ENCODE peak calls at places on chromosomes 6 and 20, in nine cellular contexts. H, N, M, X, L, U, I, P and G are unnamed samples.

GRCh38 chr6:3654898-3655297 is 96.6 kb downstream of the PXDC1 start:
- DNase-seq in X (no peak), P (no peak), N (no peak), M (no peak), H (no peak), L (no peak), I (no peak), U (no peak), G (no peak)

GRCh38 chr6:35042041-35042440 is 99.1 kb downstream of the TCP11 start:
- DNase-seq in M (no peak), I (no peak), X (no peak), N (no peak), L (no peak), U (no peak), P (no peak), H (no peak), G (no peak)

GRCh38 chr6:134175532-134176282 is 123.3 kb upstream of the SLC2A12 start:
- DNase-seq in M (peak), H (peak), P (peak), N (peak), X (peak), L (peak), U (peak), I (peak), G (peak)

GRCh38 chr6:137870744-137871247 is 3.7 kb downstream of the TNFAIP3 start:
- DNase-seq in H (no peak), M (no peak), P (peak), N (no peak), L (no peak), U (no peak), I (no peak), X (no peak), G (no peak)

GRCh38 chr6:79984261-79984660 is 20.2 kb upstream of the TTK start:
- DNase-seq in M (no peak), H (no peak), P (no peak), X (no peak), U (no peak), L (no peak), I (no peak), N (no peak), G (no peak)

GRCh38 chr20:58225490-58226200 is 2.8 kb downstream of the ANKRD60 start:
- DNase-seq in U (no peak), P (no peak), N (no peak), L (no peak), I (no peak), M (no peak), X (no peak), H (no peak), G (no peak)

GRCh38 chr20:33995053-33995816 is 1.5 kb downstream of the RALY start:
- DNase-seq in L (no peak), H (no peak), X (no peak), I (no peak), P (no peak), U (no peak), N (no peak), M (no peak), G (no peak)

GRCh38 chr6:49551126-49551865 is 828 bp downstream of the C6orf141 start:
- DNase-seq in N (no peak), M (no peak), U (no peak), L (no peak), H (no peak), X (no peak), I (peak), P (peak), G (no peak)

GRCh38 chr6:125142614-125143013 is 11.0 kb upstream of the TPD52L1 start:
- DNase-seq in X (no peak), H (no peak), I (no peak), P (no peak), M (no peak), U (no peak), L (no peak), N (no peak), G (no peak)

GRCh38 chr20:10792291-10792690 is 118.5 kb upstream of the JAG1 start:
- DNase-seq in X (no peak), I (no peak), N (no peak), M (no peak), L (no peak), P (no peak), U (no peak), H (no peak), G (no peak)

GRCh38 chr6:29388533-29388932 is 6.9 kb upstream of the OR12D2 start:
- DNase-seq in X (no peak), H (no peak), P (no peak), M (no peak), I (no peak), U (no peak), N (no peak), L (no peak), G (no peak)

GRCh38 chr6:153938876-153939275 is 100.2 kb upstream of the OPRM1 start:
- DNase-seq in U (no peak), X (no peak), P (no peak), I (no peak), H (no peak), N (no peak), M (no peak), L (no peak), G (no peak)

GRCh38 chr20:30593572-30593971 is 663.9 kb upstream of the DEFB115 start:
- DNase-seq in N (no peak), L (no peak), U (no peak), M (no peak), X (no peak), H (no peak), I (no peak), P (no peak), G (peak)

GRCh38 chr20:58647814-58648501 is 3.1 kb upstream of the STX16 start:
- DNase-seq in H (no peak), P (no peak), N (no peak), L (peak), M (peak), X (no peak), U (no peak), I (no peak), G (no peak)

GRCh38 chr6:137081997-137082396 is 37.2 kb upstream of the IL20RA start:
- DNase-seq in I (no peak), P (no peak), H (no peak), M (no peak), N (no peak), U (no peak), L (no peak), X (no peak), G (no peak)

GRCh38 chr20:52321396-52321795 is 129.8 kb upstream of the ZFP64 start:
- DNase-seq in L (no peak), H (no peak), U (no peak), M (no peak), P (no peak), I (no peak), N (no peak), X (no peak), G (no peak)

GRCh38 chr6:137316626-137317025 is 97.4 kb upstream of the IFNGR1 start:
- DNase-seq in H (no peak), I (no peak), X (no peak), N (no peak), U (no peak), L (no peak), M (no peak), P (no peak), G (no peak)

GRCh38 chr20:36483919-36484808 is 57.2 kb upstream of the MYL9 start:
- DNase-seq in L (no peak), I (peak), M (no peak), N (no peak), U (no peak), P (no peak), H (peak), X (no peak), G (no peak)

GRCh38 chr6:10401632-10402223 is 13.1 kb downstream of the TFAP2A start:
- DNase-seq in X (no peak), U (no peak), N (no peak), M (no peak), P (no peak), L (no peak), H (no peak), I (no peak), G (peak)

GRCh38 chr20:21508230-21509078 is 5.4 kb downstream of the NKX2-2 start:
- DNase-seq in L (peak), N (no peak), H (no peak), P (no peak), I (no peak), U (peak), M (no peak), X (no peak), G (no peak)

GRCh38 chr20:5788385-5788895 is 38.2 kb downstream of the SHLD1 start:
- DNase-seq in P (peak), U (peak), M (peak), X (peak), N (peak), L (no peak), H (peak), I (peak), G (peak)

GRCh38 chr20:38165089-38165965 is at the start of gene TGM2:
- DNase-seq in P (peak), M (peak), U (peak), H (peak), N (no peak), I (peak), L (peak), X (peak), G (peak)

GRCh38 chr20:61666471-61666832 is 399.2 kb downstream of the TAF4 start:
- DNase-seq in M (no peak), L (no peak), N (no peak), I (no peak), U (no peak), H (no peak), X (no peak), P (no peak), G (no peak)

GRCh38 chr6:126063512-126064146 is 77.3 kb downstream of the TRMT11 start:
- DNase-seq in N (no peak), U (no peak), M (no peak), X (no peak), I (no peak), H (no peak), L (no peak), P (no peak), G (no peak)

GRCh38 chr20:18187020-18187419 is 49.4 kb downstream of the KAT14 start:
- DNase-seq in X (no peak), P (no peak), L (no peak), H (no peak), M (no peak), I (no peak), U (no peak), N (no peak), G (no peak)

GRCh38 chr6:54801669-54802068 is 44.9 kb upstream of the FAM83B start:
- DNase-seq in P (no peak), I (no peak), M (no peak), N (no peak), U (no peak), H (no peak), X (no peak), L (no peak), G (no peak)

GRCh38 chr6:106908386-106908840 is 66.1 kb downstream of the CD24 start:
- DNase-seq in I (no peak), L (no peak), X (no peak), P (no peak), M (no peak), H (no peak), N (no peak), U (no peak), G (no peak)

GRCh38 chr6:136103763-136104311 is 146.3 kb downstream of the MTFR2 start:
- DNase-seq in H (peak), I (no peak), P (no peak), N (no peak), U (no peak), L (no peak), M (peak), X (no peak), G (no peak)

GRCh38 chr6:142842423-142843261 is 102.3 kb downstream of the HIVEP2 start:
- DNase-seq in H (no peak), L (no peak), I (no peak), P (no peak), U (no peak), M (no peak), N (no peak), X (no peak), G (no peak)

GRCh38 chr6:23218751-23219150 is 649.4 kb downstream of the HDGFL1 start:
- DNase-seq in M (no peak), I (peak), X (no peak), P (no peak), U (peak), N (peak), H (no peak), L (no peak), G (no peak)

GRCh38 chr6:107114872-107115694 is at the start of gene BEND3:
- DNase-seq in H (peak), N (no peak), U (peak), P (peak), L (peak), I (peak), X (peak), M (no peak), G (peak)

GRCh38 chr20:10857362-10858070 is 183.7 kb upstream of the JAG1 start:
- DNase-seq in P (no peak), L (peak), N (no peak), U (no peak), M (peak), X (no peak), I (no peak), H (no peak), G (no peak)

GRCh38 chr6:111711476-111711875 is 105.8 kb upstream of the TRAF3IP2 start:
- DNase-seq in U (peak), N (no peak), M (no peak), I (peak), P (no peak), L (peak), H (peak), X (no peak), G (no peak)

GRCh38 chr6:25181923-25182322 is 97.3 kb upstream of the CARMIL1 start:
- DNase-seq in I (no peak), P (no peak), N (peak), M (no peak), H (no peak), U (no peak), L (no peak), X (no peak), G (no peak)

GRCh38 chr6:14210077-14210476 is 92.5 kb downstream of the CD83 start:
- DNase-seq in H (no peak), M (no peak), L (no peak), U (no peak), P (no peak), I (no peak), N (no peak), X (no peak), G (no peak)

GRCh38 chr20:44618318-44618731 is 33.2 kb downstream of the ADA start:
- DNase-seq in P (peak), N (no peak), U (no peak), I (no peak), X (peak), H (no peak), M (no peak), L (no peak), G (no peak)

GRCh38 chr6:169787797-169788196 is 36.4 kb downstream of the ERMARD start:
- DNase-seq in L (no peak), U (no peak), I (no peak), N (no peak), H (no peak), P (no peak), M (no peak), X (no peak), G (no peak)